ENCODE peak calls at places on chromosomes 6 and 20, in five cellular contexts. Z is fibroblast of lung, F is neural crest cell, T is NCI-H748 treated with DMSO at 0.1 percent for 48 hours, L is NCI-H2081. B is an unnamed sample.

GRCh38 chr20:51095755-51096509 is 73.0 kb upstream of the KCNG1 start:
- DNase-seq in Z (peak; percentile 13), F (peak; percentile 50), T (peak; percentile 39), L (peak; percentile 73), B (no peak)

GRCh38 chr6:121884056-121884455 is 448.6 kb downstream of the GJA1 start:
- DNase-seq in Z (peak; percentile 58), F (no peak), T (no peak), L (no peak), B (no peak)

GRCh38 chr6:72784581-72784980 is 162.7 kb downstream of the KCNQ5 start:
- DNase-seq in Z (peak; percentile 80), F (no peak), T (no peak), L (no peak), B (no peak)

GRCh38 chr20:20466341-20466879 is 98.5 kb downstream of the INSM1 start:
- DNase-seq in Z (peak; percentile 91), F (no peak), T (no peak), L (no peak), B (peak; percentile 67)

GRCh38 chr6:13825871-13826270 is 11.5 kb upstream of the MCUR1 start:
- DNase-seq in Z (no peak), F (no peak), T (no peak), L (no peak), B (no peak)

GRCh38 chr6:15256538-15257222 is 10.8 kb downstream of the JARID2 start:
- DNase-seq in Z (peak; percentile 56), F (no peak), T (no peak), L (no peak), B (no peak)

GRCh38 chr6:39365281-39366074 is 43.0 kb upstream of the KCNK16 start:
- DNase-seq in Z (peak; percentile 75), F (no peak), T (no peak), L (no peak), B (no peak)

GRCh38 chr20:719816-720215 is 44.2 kb upstream of the SCRT2 start:
- DNase-seq in Z (no peak), F (no peak), T (no peak), L (no peak), B (no peak)

GRCh38 chr6:373031-373430 is 18.5 kb upstream of the IRF4 start:
- DNase-seq in Z (no peak), F (no peak), T (no peak), L (no peak), B (no peak)

GRCh38 chr6:128508588-128509296 is 11.7 kb downstream of the PTPRK start:
- DNase-seq in Z (peak; percentile 96), F (no peak), T (no peak), L (no peak), B (peak; percentile 85)

GRCh38 chr6:41692080-41692675 is 43.2 kb downstream of the TFEB start:
- DNase-seq in Z (no peak), F (no peak), T (no peak), L (no peak), B (no peak)

GRCh38 chr20:59006864-59007757 is at the start of gene CTSZ:
- DNase-seq in Z (peak; percentile 29), F (no peak), T (no peak), L (no peak), B (peak; percentile 18)

GRCh38 chr20:51172558-51173428 is 149.9 kb upstream of the KCNG1 start:
- DNase-seq in Z (no peak), F (no peak), T (no peak), L (no peak), B (no peak)

GRCh38 chr6:31546962-31547726 is at the start of gene NFKBIL1:
- DNase-seq in Z (peak; percentile 98), F (peak; percentile 79), T (peak; percentile 98), L (peak; percentile 94), B (peak; percentile 98)

GRCh38 chr6:3421763-3422456 is 34.9 kb downstream of the SLC22A23 start:
- DNase-seq in Z (peak; percentile 83), F (no peak), T (no peak), L (no peak), B (peak; percentile 46)

GRCh38 chr6:45422541-45423110 is 44.9 kb upstream of the SUPT3H start:
- DNase-seq in Z (peak; percentile 72), F (no peak), T (peak; percentile 36), L (peak; percentile 6), B (no peak)

GRCh38 chr20:62900692-62901584 is 25.4 kb downstream of the DIDO1 start:
- DNase-seq in Z (peak; percentile 23), F (no peak), T (no peak), L (no peak), B (no peak)

GRCh38 chr20:36644032-36644712 is 1.8 kb downstream of the SLA2 start:
- DNase-seq in Z (no peak), F (no peak), T (no peak), L (no peak), B (no peak)

GRCh38 chr6:157424491-157425020 is 43.6 kb downstream of the ZDHHC14 start:
- DNase-seq in Z (no peak), F (no peak), T (no peak), L (no peak), B (no peak)

GRCh38 chr6:16333580-16333979 is 95.2 kb downstream of the GMPR start:
- DNase-seq in Z (peak; percentile 88), F (no peak), T (no peak), L (no peak), B (no peak)

GRCh38 chr6:132569170-132569569 is 952 bp upstream of the TAAR6 start:
- DNase-seq in Z (no peak), F (no peak), T (no peak), L (no peak), B (no peak)

GRCh38 chr6:16747232-16748027 is 13.8 kb downstream of the ATXN1 start:
- DNase-seq in Z (peak; percentile 91), F (no peak), T (no peak), L (no peak), B (no peak)

GRCh38 chr6:32816746-32817204 is at the start of gene HLA-DOB:
- DNase-seq in Z (peak; percentile 5), F (no peak), T (no peak), L (no peak), B (no peak)

GRCh38 chr20:58810116-58810878 is 40.4 kb downstream of the GNAS-AS1 start:
- DNase-seq in Z (peak; percentile 68), F (no peak), T (no peak), L (no peak), B (no peak)

GRCh38 chr6:24356310-24357035 is 1.4 kb downstream of the DCDC2 start:
- DNase-seq in Z (no peak), F (no peak), T (no peak), L (no peak), B (no peak)

GRCh38 chr6:119442776-119443184 is 93.2 kb upstream of the MAN1A1 start:
- DNase-seq in Z (no peak), F (no peak), T (peak; percentile 49), L (peak; percentile 0), B (no peak)

GRCh38 chr20:38286586-38287502 is 17.1 kb upstream of the BPI start:
- DNase-seq in Z (peak; percentile 72), F (peak; percentile 47), T (no peak), L (no peak), B (no peak)

B was measured in fibroblast of the conjunctiva.